ENCODE peak calls at places on chromosomes 7 and 10, in six cellular contexts. W is astrocyte, I is lower lobe of right lung, Z is colonic mucosa, P is tibial artery, J is uterus. T is an unnamed sample. For H3K36me3, the result is how much of the 10 kb centered on the place peaks cover.

GRCh38 chr7:79308176-79308575 is 145.3 kb downstream of the MAGI2 start:
- DNase-seq in P (no peak), J (no peak), I (no peak), Z (no peak), W (no peak), T (no peak)

GRCh38 chr10:103696411-103697145 is 158.8 kb downstream of the SH3PXD2A start:
- DNase-seq in P (peak), W (peak), J (peak), I (no peak), Z (peak), T (peak)

GRCh38 chr7:107938448-107939250 is 47.7 kb downstream of the DLD start:
- DNase-seq in Z (no peak), I (no peak), W (peak), P (no peak), J (peak), T (peak)

GRCh38 chr10:14952851-14953451 is 945 bp downstream of the DCLRE1C start:
- DNase-seq in W (no peak), Z (no peak), J (no peak), I (no peak), P (no peak), T (no peak)

GRCh38 chr7:157406971-157407370 is 70.2 kb downstream of the DNAJB6 start:
- DNase-seq in J (no peak), Z (no peak), W (no peak), P (no peak), I (no peak), T (no peak)

GRCh38 chr7:18715988-18716387 is 220.4 kb downstream of the HDAC9 start:
- DNase-seq in W (no peak), J (no peak), I (no peak), P (no peak), Z (no peak), T (no peak)

GRCh38 chr10:124740374-124741280 is 3.6 kb downstream of the FAM53B start:
- DNase-seq in J (peak), W (no peak), I (peak), Z (peak), P (peak), T (peak)

GRCh38 chr10:13853854-13854253 is 267.1 kb downstream of the PRPF18 start:
- DNase-seq in W (peak), I (no peak), J (peak), P (no peak), Z (no peak), T (no peak)

GRCh38 chr7:143416565-143417149 is 8.0 kb upstream of the EPHA1 start:
- DNase-seq in P (no peak), J (no peak), I (no peak), W (no peak), Z (no peak), T (no peak)

GRCh38 chr10:78868456-78868855 is 200.3 kb upstream of the ZMIZ1 start:
- DNase-seq in Z (no peak), W (no peak), P (no peak), J (no peak), I (no peak), T (no peak)

GRCh38 chr7:99002146-99002826 is 124.0 kb downstream of the TRRAP start:
- DNase-seq in I (no peak), P (no peak), W (no peak), Z (no peak), J (no peak), T (no peak)
- H3K36me3 ChIP-seq in I (half or more), P (half or more), W (under half), Z (under half), J (under half), T (half or more)

DNA sequence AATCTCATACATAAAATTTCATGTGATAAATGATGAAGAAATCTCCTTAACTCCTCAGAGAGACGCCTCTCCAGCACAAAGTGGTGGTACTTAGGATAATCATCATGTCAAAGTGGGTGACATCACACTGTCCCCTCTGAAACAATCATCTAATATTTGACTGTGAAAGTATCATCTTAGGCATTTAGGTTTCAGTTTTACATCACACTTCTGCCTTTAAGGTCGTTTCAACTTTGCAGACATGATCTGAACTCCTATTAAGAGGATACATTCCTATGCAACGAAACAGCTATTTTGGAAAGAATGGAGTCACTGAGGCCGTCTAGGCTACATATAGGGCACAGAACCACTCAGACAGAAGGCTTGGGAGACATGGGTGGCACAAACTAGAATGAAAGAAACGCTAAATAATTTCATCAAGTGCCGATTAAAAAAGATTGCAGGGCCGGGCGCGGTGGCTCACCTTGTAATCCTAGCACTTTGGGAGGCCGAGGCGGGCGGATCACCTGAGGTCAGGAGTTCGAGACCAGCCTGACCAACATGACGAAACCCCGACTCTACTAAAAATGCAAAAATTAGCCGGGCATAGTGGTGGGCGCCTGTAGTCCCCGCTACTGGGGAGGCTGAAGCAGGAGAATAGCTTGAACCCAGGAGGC is 2.0 kb downstream of the VOPP1 start:
- DNase-seq in P (no peak), W (no peak), Z (no peak), I (no peak), J (no peak), T (no peak)
- H3K27ac ChIP-seq in P (peak), W (peak), Z (peak), I (peak), J (peak), T (no peak)

GRCh38 chr7:74051629-74052410 is 23.8 kb downstream of the ELN start:
- DNase-seq in P (peak), Z (peak), J (no peak), I (peak), W (no peak), T (no peak)
- TF ChIP-seq CTCF in P (no peak), Z (no peak), J (no peak), I (no peak), W (no peak), T (no peak)

GRCh38 chr10:74111799-74112198 is 38.8 kb downstream of the AP3M1 start:
- DNase-seq in Z (no peak), W (no peak), J (no peak), I (no peak), P (no peak), T (no peak)
- H3K36me3 ChIP-seq in Z (under half), W (half or more), J (under half), I (half or more), P (half or more), T (half or more)

GRCh38 chr10:132392811-132393694 is 3.9 kb upstream of the PWWP2B start:
- DNase-seq in P (peak), I (no peak), W (no peak), J (no peak), Z (no peak), T (no peak)

GRCh38 chr10:132393695-132394181 is 3.3 kb upstream of the PWWP2B start:
- DNase-seq in P (no peak), W (no peak), Z (no peak), I (peak), J (no peak), T (no peak)

GRCh38 chr10:132390455-132391371 is 6.3 kb upstream of the PWWP2B start:
- DNase-seq in P (peak), W (no peak), I (peak), Z (no peak), J (peak), T (no peak)

GRCh38 chr10:132391372-132392020 is 5.5 kb upstream of the PWWP2B start:
- DNase-seq in J (peak), W (no peak), I (no peak), P (peak), Z (no peak), T (no peak)

DNA sequence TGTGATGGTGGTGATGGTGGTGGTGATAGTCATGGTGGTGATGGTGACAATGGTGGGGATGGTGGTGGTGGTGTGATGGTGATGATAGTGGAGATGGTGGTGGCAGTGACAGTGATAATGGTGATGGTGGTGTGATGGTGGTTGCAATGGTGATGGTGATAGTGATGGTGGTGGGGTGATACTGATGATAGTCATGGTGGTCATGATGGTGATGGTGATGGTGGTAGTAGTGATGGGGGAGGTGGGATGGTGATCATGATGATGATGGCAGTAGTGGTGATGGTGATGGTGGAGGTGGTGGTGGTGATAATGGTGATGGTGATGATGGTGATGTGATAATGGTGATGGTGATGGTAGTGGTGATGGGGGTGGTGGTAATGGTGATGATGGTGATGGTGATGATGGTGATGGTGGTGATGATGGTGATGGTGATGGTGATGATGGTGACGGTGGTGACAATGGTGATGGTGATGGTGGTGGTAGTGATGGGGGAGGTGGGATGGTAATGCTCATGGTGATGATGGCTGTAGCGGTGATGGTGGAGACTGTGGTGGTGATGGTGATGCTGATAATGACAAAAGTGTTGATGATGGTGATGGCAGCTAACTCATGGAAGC is 4.7 kb upstream of the PWWP2B start:
- DNase-seq in J (no peak), P (no peak), I (no peak), W (no peak), Z (no peak), T (no peak)
- H3K27ac ChIP-seq in J (no peak), P (no peak), I (no peak), W (no peak), Z (no peak), T (no peak)